ENCODE peak calls at places on chromosome 19, in six cellular contexts. One of them, this sample, is unnamed.

GRCh38 chr19:10876459-10877240 is 5.3 kb downstream of the CARM1 start:
- DNase-seq in mesendoderm: no peak
- DNase-seq in neural progenitor cell: no peak
- DNase-seq in fibroblast of lung: no peak
- DNase-seq in PC-3: no peak
- DNase-seq in mammary epithelial cell: no peak
- DNase-seq in this sample: peak; percentile 40

GRCh38 chr19:10878253-10878652 is 6.9 kb downstream of the CARM1 start:
- DNase-seq in mesendoderm: no peak
- DNase-seq in neural progenitor cell: no peak
- DNase-seq in fibroblast of lung: no peak
- DNase-seq in PC-3: no peak
- DNase-seq in mammary epithelial cell: no peak
- DNase-seq in this sample: no peak

GRCh38 chr19:2500861-2501260 is 24.9 kb downstream of the GADD45B start:
- DNase-seq in mesendoderm: no peak
- DNase-seq in neural progenitor cell: no peak
- DNase-seq in fibroblast of lung: no peak
- DNase-seq in PC-3: no peak
- DNase-seq in mammary epithelial cell: no peak
- DNase-seq in this sample: no peak

GRCh38 chr19:53571339-53571738 is 33.4 kb downstream of the ZNF331 start:
- DNase-seq in mesendoderm: no peak
- DNase-seq in neural progenitor cell: no peak
- DNase-seq in fibroblast of lung: no peak
- DNase-seq in PC-3: no peak
- DNase-seq in mammary epithelial cell: no peak
- DNase-seq in this sample: no peak

GRCh38 chr19:1811472-1811894 is 593 bp downstream of the ATP8B3 start:
- DNase-seq in mesendoderm: peak; percentile 41
- DNase-seq in neural progenitor cell: no peak
- DNase-seq in fibroblast of lung: peak; percentile 61
- DNase-seq in PC-3: peak; percentile 95
- DNase-seq in mammary epithelial cell: peak; percentile 84
- DNase-seq in this sample: no peak

GRCh38 chr19:18438331-18439024 is 545 bp upstream of the ISYNA1 start:
- DNase-seq in mesendoderm: peak; percentile 85
- DNase-seq in neural progenitor cell: peak; percentile 73
- DNase-seq in fibroblast of lung: no peak
- DNase-seq in PC-3: no peak
- DNase-seq in mammary epithelial cell: peak; percentile 63
- DNase-seq in this sample: peak; percentile 92

GRCh38 chr19:32824136-32824835 is 45.3 kb downstream of the SLC7A9 start:
- DNase-seq in mesendoderm: peak; percentile 30
- DNase-seq in neural progenitor cell: peak; percentile 36
- DNase-seq in fibroblast of lung: no peak
- DNase-seq in PC-3: no peak
- DNase-seq in mammary epithelial cell: peak; percentile 46
- DNase-seq in this sample: no peak

GRCh38 chr19:4754248-4754647 is 30.6 kb upstream of the DPP9 start:
- DNase-seq in mesendoderm: peak; percentile 71
- DNase-seq in neural progenitor cell: no peak
- DNase-seq in fibroblast of lung: no peak
- DNase-seq in PC-3: no peak
- DNase-seq in mammary epithelial cell: no peak
- DNase-seq in this sample: no peak

GRCh38 chr19:4327252-4327876 is 11.3 kb downstream of the STAP2 start:
- DNase-seq in mesendoderm: peak; percentile 95
- DNase-seq in neural progenitor cell: peak; percentile 94
- DNase-seq in fibroblast of lung: peak; percentile 39
- DNase-seq in PC-3: no peak
- DNase-seq in mammary epithelial cell: no peak
- DNase-seq in this sample: peak; percentile 97

GRCh38 chr19:50928841-50929240 is 17.6 kb upstream of the KLK4 start:
- DNase-seq in mesendoderm: peak; percentile 50
- DNase-seq in neural progenitor cell: no peak
- DNase-seq in fibroblast of lung: no peak
- DNase-seq in PC-3: peak; percentile 46
- DNase-seq in mammary epithelial cell: no peak
- DNase-seq in this sample: no peak

GRCh38 chr19:34134190-34135032 is 37.9 kb upstream of the LSM14A start:
- DNase-seq in mesendoderm: peak; percentile 87
- DNase-seq in neural progenitor cell: peak; percentile 95
- DNase-seq in fibroblast of lung: peak; percentile 61
- DNase-seq in PC-3: peak; percentile 80
- DNase-seq in mammary epithelial cell: peak; percentile 59
- DNase-seq in this sample: peak; percentile 95

GRCh38 chr19:13173129-13173737 is 23.0 kb downstream of the IER2 start:
- DNase-seq in mesendoderm: no peak
- DNase-seq in neural progenitor cell: no peak
- DNase-seq in fibroblast of lung: no peak
- DNase-seq in PC-3: no peak
- DNase-seq in mammary epithelial cell: no peak
- DNase-seq in this sample: no peak

GRCh38 chr19:28028881-28029280 is 1184.1 kb downstream of the UQCRFS1 start:
- DNase-seq in mesendoderm: no peak
- DNase-seq in neural progenitor cell: no peak
- DNase-seq in fibroblast of lung: no peak
- DNase-seq in PC-3: no peak
- DNase-seq in mammary epithelial cell: no peak
- DNase-seq in this sample: no peak
- H3K9ac ChIP-seq in mesendoderm: no peak overlapping the region
- H3K9ac ChIP-seq in neural progenitor cell: no peak overlapping the region
- H3K9ac ChIP-seq in fibroblast of lung: no peak overlapping the region
- H3K9ac ChIP-seq in PC-3: no peak overlapping the region
- H3K9ac ChIP-seq in mammary epithelial cell: no peak overlapping the region
- H3K9ac ChIP-seq in this sample: no peak overlapping the region

GRCh38 chr19:44848805-44849457 is 2.8 kb downstream of the NECTIN2 start:
- DNase-seq in mesendoderm: peak; percentile 85
- DNase-seq in neural progenitor cell: peak; percentile 67
- DNase-seq in fibroblast of lung: no peak
- DNase-seq in PC-3: no peak
- DNase-seq in mammary epithelial cell: no peak
- DNase-seq in this sample: peak; percentile 80
- H3K9ac ChIP-seq in mesendoderm: peak overlapping the region; percentile 95
- H3K9ac ChIP-seq in neural progenitor cell: peak overlapping the region; percentile 92
- H3K9ac ChIP-seq in fibroblast of lung: peak overlapping the region; percentile 99
- H3K9ac ChIP-seq in PC-3: peak overlapping the region; percentile 9
- H3K9ac ChIP-seq in mammary epithelial cell: no peak overlapping the region
- H3K9ac ChIP-seq in this sample: peak overlapping the region; percentile 100

DNA sequence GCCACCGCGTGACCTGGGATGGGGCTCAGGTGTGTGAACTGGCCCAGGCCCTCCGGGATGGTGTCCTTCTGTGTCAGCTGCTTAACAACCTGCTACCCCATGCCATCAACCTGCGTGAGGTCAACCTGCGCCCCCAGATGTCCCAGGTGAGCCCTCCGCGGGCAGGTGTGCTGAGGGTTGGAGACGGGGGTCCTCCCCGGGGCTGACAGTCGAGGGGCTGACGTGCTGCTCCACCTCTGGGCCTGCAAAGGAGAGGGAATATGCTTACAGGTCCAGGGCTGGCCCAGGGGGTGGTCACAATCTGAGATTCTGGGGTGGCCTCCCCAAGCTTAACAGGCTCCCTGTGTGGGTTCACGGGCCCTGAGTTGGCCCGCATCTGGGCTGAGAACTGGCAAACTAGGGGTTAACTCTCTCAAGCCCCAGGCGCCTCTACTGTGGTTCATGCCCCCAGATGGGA is 386 bp downstream of the VAV1 start:
- DNase-seq in mesendoderm: no peak
- DNase-seq in neural progenitor cell: no peak
- DNase-seq in fibroblast of lung: no peak
- DNase-seq in PC-3: no peak
- DNase-seq in mammary epithelial cell: no peak
- DNase-seq in this sample: no peak
- H3K9ac ChIP-seq in mesendoderm: no peak overlapping the region
- H3K9ac ChIP-seq in neural progenitor cell: no peak overlapping the region
- H3K9ac ChIP-seq in fibroblast of lung: no peak overlapping the region
- H3K9ac ChIP-seq in PC-3: no peak overlapping the region
- H3K9ac ChIP-seq in mammary epithelial cell: no peak overlapping the region
- H3K9ac ChIP-seq in this sample: no peak overlapping the region

GRCh38 chr19:16896913-16897571 is 8.2 kb downstream of the F2RL3 start:
- DNase-seq in mesendoderm: peak; percentile 96
- DNase-seq in neural progenitor cell: peak; percentile 98
- DNase-seq in fibroblast of lung: peak; percentile 91
- DNase-seq in PC-3: peak; percentile 76
- DNase-seq in mammary epithelial cell: peak; percentile 86
- DNase-seq in this sample: peak; percentile 99

GRCh38 chr19:16895467-16896097 is 6.8 kb downstream of the F2RL3 start:
- DNase-seq in mesendoderm: no peak
- DNase-seq in neural progenitor cell: peak; percentile 50
- DNase-seq in fibroblast of lung: no peak
- DNase-seq in PC-3: no peak
- DNase-seq in mammary epithelial cell: no peak
- DNase-seq in this sample: no peak

GRCh38 chr19:16898306-16899015 is 9.7 kb downstream of the F2RL3 start:
- DNase-seq in mesendoderm: no peak
- DNase-seq in neural progenitor cell: no peak
- DNase-seq in fibroblast of lung: no peak
- DNase-seq in PC-3: no peak
- DNase-seq in mammary epithelial cell: no peak
- DNase-seq in this sample: no peak

GRCh38 chr19:16897572-16898056 is 8.8 kb downstream of the F2RL3 start:
- DNase-seq in mesendoderm: no peak
- DNase-seq in neural progenitor cell: no peak
- DNase-seq in fibroblast of lung: peak; percentile 27
- DNase-seq in PC-3: no peak
- DNase-seq in mammary epithelial cell: no peak
- DNase-seq in this sample: no peak

GRCh38 chr19:16896098-16896912 is 7.5 kb downstream of the F2RL3 start:
- DNase-seq in mesendoderm: peak; percentile 66
- DNase-seq in neural progenitor cell: peak; percentile 59
- DNase-seq in fibroblast of lung: no peak
- DNase-seq in PC-3: no peak
- DNase-seq in mammary epithelial cell: no peak
- DNase-seq in this sample: peak; percentile 85
- H3K9ac ChIP-seq in mesendoderm: peak overlapping the region; percentile 62
- H3K9ac ChIP-seq in neural progenitor cell: no peak overlapping the region
- H3K9ac ChIP-seq in fibroblast of lung: peak overlapping the region; percentile 53
- H3K9ac ChIP-seq in PC-3: peak overlapping the region; percentile 59
- H3K9ac ChIP-seq in mammary epithelial cell: peak overlapping the region; percentile 13
- H3K9ac ChIP-seq in this sample: peak overlapping the region; percentile 34

GRCh38 chr19:38228005-38228377 is 4.0 kb upstream of the DPF1 start:
- DNase-seq in mesendoderm: no peak
- DNase-seq in neural progenitor cell: peak; percentile 38
- DNase-seq in fibroblast of lung: no peak
- DNase-seq in PC-3: no peak
- DNase-seq in mammary epithelial cell: no peak
- DNase-seq in this sample: peak; percentile 75
- H3K9ac ChIP-seq in mesendoderm: no peak overlapping the region
- H3K9ac ChIP-seq in neural progenitor cell: no peak overlapping the region
- H3K9ac ChIP-seq in fibroblast of lung: no peak overlapping the region
- H3K9ac ChIP-seq in PC-3: no peak overlapping the region
- H3K9ac ChIP-seq in mammary epithelial cell: no peak overlapping the region
- H3K9ac ChIP-seq in this sample: no peak overlapping the region

GRCh38 chr19:49793561-49793840 is 19.6 kb downstream of the FUZ start:
- DNase-seq in mesendoderm: no peak
- DNase-seq in neural progenitor cell: no peak
- DNase-seq in fibroblast of lung: no peak
- DNase-seq in PC-3: peak; percentile 77
- DNase-seq in mammary epithelial cell: peak; percentile 35
- DNase-seq in this sample: no peak
- H3K9ac ChIP-seq in mesendoderm: no peak overlapping the region
- H3K9ac ChIP-seq in neural progenitor cell: no peak overlapping the region
- H3K9ac ChIP-seq in fibroblast of lung: no peak overlapping the region
- H3K9ac ChIP-seq in PC-3: no peak overlapping the region
- H3K9ac ChIP-seq in mammary epithelial cell: no peak overlapping the region
- H3K9ac ChIP-seq in this sample: no peak overlapping the region

DNA sequence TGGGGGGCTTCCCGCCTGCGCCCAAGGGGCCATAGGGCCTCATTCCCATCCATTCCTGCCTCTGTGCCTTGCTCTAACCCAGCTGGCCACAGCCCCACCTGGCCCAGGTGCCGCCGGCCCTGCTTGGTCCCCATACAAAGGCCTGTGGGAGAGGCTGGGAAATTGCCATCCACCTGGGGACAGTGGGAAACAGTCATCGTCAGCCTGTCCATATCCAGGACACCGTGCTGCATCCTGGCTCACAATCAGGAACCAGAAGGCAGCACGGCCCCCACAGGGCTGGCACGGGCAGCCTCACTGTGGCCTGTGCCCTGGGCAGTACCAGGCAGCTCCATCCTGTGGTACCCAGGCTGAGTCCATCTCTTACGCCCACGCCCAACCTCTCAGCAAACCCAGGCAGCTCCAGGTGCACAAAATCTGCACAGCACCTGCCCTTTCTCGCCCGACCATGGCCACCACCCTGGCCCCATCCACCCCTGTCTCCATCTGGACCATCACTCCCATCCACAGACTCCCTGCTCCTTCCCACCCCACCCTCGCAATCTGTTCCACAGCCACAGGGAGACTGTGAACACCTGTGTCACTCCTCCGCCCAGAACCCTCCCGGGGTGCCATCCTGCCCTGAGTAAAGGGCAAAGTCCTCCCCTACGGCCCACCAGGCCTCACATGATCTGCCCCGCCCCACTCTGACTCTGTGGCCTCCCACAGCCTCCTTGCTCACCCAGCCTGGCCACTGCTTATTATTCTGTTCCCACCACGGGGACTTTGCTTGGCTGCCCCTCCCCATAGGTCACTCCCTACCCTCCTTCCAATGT is 21.1 kb upstream of the FBXO27 start:
- DNase-seq in mesendoderm: no peak
- DNase-seq in neural progenitor cell: no peak
- DNase-seq in fibroblast of lung: no peak
- DNase-seq in PC-3: no peak
- DNase-seq in mammary epithelial cell: no peak
- DNase-seq in this sample: no peak
- H3K9ac ChIP-seq in mesendoderm: no peak overlapping the region
- H3K9ac ChIP-seq in neural progenitor cell: no peak overlapping the region
- H3K9ac ChIP-seq in fibroblast of lung: no peak overlapping the region
- H3K9ac ChIP-seq in PC-3: no peak overlapping the region
- H3K9ac ChIP-seq in mammary epithelial cell: no peak overlapping the region
- H3K9ac ChIP-seq in this sample: no peak overlapping the region

GRCh38 chr19:19599190-19599535 is 19.3 kb downstream of the PBX4 start:
- DNase-seq in mesendoderm: no peak
- DNase-seq in neural progenitor cell: no peak
- DNase-seq in fibroblast of lung: no peak
- DNase-seq in PC-3: no peak
- DNase-seq in mammary epithelial cell: no peak
- DNase-seq in this sample: no peak
- H3K9ac ChIP-seq in mesendoderm: no peak overlapping the region
- H3K9ac ChIP-seq in neural progenitor cell: no peak overlapping the region
- H3K9ac ChIP-seq in fibroblast of lung: no peak overlapping the region
- H3K9ac ChIP-seq in PC-3: no peak overlapping the region
- H3K9ac ChIP-seq in mammary epithelial cell: no peak overlapping the region
- H3K9ac ChIP-seq in this sample: no peak overlapping the region

This sample was measured in endodermal cell.